ENCODE peak calls at places on chromosomes 12 and 14, in seven cellular contexts. One of them, this sample, is unnamed.

GRCh38 chr14:24984846-24985589 is 64.9 kb downstream of the STXBP6 start:
- DNase-seq in WERI-Rb-1: no peak
- DNase-seq in AG09309: no peak
- DNase-seq in MCF 10A: no peak
- DNase-seq in nephron progenitor cell: no peak
- DNase-seq in cardiac muscle cell: no peak
- DNase-seq in HepG2: no peak
- DNase-seq in this sample: no peak

GRCh38 chr12:128829870-128830504 is 6.2 kb upstream of the SLC15A4 start:
- DNase-seq in nephron progenitor cell: no peak
- DNase-seq in WERI-Rb-1: peak
- DNase-seq in AG09309: no peak
- DNase-seq in HepG2: no peak
- DNase-seq in cardiac muscle cell: no peak
- DNase-seq in MCF 10A: no peak
- DNase-seq in this sample: no peak

GRCh38 chr12:193282-193681 is 20.7 kb downstream of the SLC6A12 start:
- DNase-seq in nephron progenitor cell: no peak
- DNase-seq in AG09309: no peak
- DNase-seq in MCF 10A: peak
- DNase-seq in WERI-Rb-1: no peak
- DNase-seq in HepG2: no peak
- DNase-seq in cardiac muscle cell: no peak
- DNase-seq in this sample: no peak

GRCh38 chr12:116969615-116970575 is 59.1 kb downstream of the FBXW8 start:
- DNase-seq in AG09309: no peak
- DNase-seq in MCF 10A: no peak
- DNase-seq in cardiac muscle cell: no peak
- DNase-seq in nephron progenitor cell: no peak
- DNase-seq in WERI-Rb-1: peak
- DNase-seq in HepG2: no peak
- DNase-seq in this sample: peak

GRCh38 chr14:38605193-38606114 is 349.6 kb upstream of the CLEC14A start:
- DNase-seq in WERI-Rb-1: no peak
- DNase-seq in AG09309: no peak
- DNase-seq in nephron progenitor cell: no peak
- DNase-seq in MCF 10A: no peak
- DNase-seq in HepG2: peak
- DNase-seq in cardiac muscle cell: no peak
- DNase-seq in this sample: no peak

GRCh38 chr12:64825143-64826011 is 930 bp downstream of the TBC1D30 start:
- DNase-seq in HepG2: no peak
- DNase-seq in cardiac muscle cell: no peak
- DNase-seq in WERI-Rb-1: peak
- DNase-seq in AG09309: no peak
- DNase-seq in MCF 10A: no peak
- DNase-seq in nephron progenitor cell: peak
- DNase-seq in this sample: peak

GRCh38 chr12:5438671-5439200 is 6.8 kb downstream of the NTF3 start:
- DNase-seq in HepG2: no peak
- DNase-seq in cardiac muscle cell: no peak
- DNase-seq in AG09309: no peak
- DNase-seq in nephron progenitor cell: no peak
- DNase-seq in WERI-Rb-1: no peak
- DNase-seq in MCF 10A: no peak
- DNase-seq in this sample: no peak

GRCh38 chr14:102116361-102117180 is 23.1 kb upstream of the WDR20 start:
- DNase-seq in nephron progenitor cell: no peak
- DNase-seq in HepG2: no peak
- DNase-seq in AG09309: no peak
- DNase-seq in cardiac muscle cell: no peak
- DNase-seq in MCF 10A: no peak
- DNase-seq in WERI-Rb-1: no peak
- DNase-seq in this sample: no peak

GRCh38 chr12:84922721-84923120 is 10.1 kb upstream of the SLC6A15 start:
- DNase-seq in WERI-Rb-1: no peak
- DNase-seq in AG09309: no peak
- DNase-seq in cardiac muscle cell: no peak
- DNase-seq in nephron progenitor cell: no peak
- DNase-seq in HepG2: no peak
- DNase-seq in MCF 10A: peak
- DNase-seq in this sample: no peak

GRCh38 chr12:38653650-38654049 is 251.7 kb downstream of the CPNE8 start:
- DNase-seq in AG09309: no peak
- DNase-seq in nephron progenitor cell: no peak
- DNase-seq in WERI-Rb-1: no peak
- DNase-seq in HepG2: no peak
- DNase-seq in MCF 10A: no peak
- DNase-seq in cardiac muscle cell: no peak
- DNase-seq in this sample: no peak

GRCh38 chr12:116336542-116337065 is 59.1 kb upstream of the MED13L start:
- DNase-seq in WERI-Rb-1: no peak
- DNase-seq in cardiac muscle cell: no peak
- DNase-seq in HepG2: no peak
- DNase-seq in nephron progenitor cell: no peak
- DNase-seq in MCF 10A: no peak
- DNase-seq in AG09309: no peak
- DNase-seq in this sample: no peak

GRCh38 chr12:5796171-5797091 is 148.6 kb downstream of the ANO2 start:
- DNase-seq in MCF 10A: no peak
- DNase-seq in WERI-Rb-1: peak
- DNase-seq in AG09309: no peak
- DNase-seq in cardiac muscle cell: peak
- DNase-seq in HepG2: peak
- DNase-seq in nephron progenitor cell: peak
- DNase-seq in this sample: peak

GRCh38 chr12:131399000-131399399 is 311.9 kb upstream of the SFSWAP start:
- DNase-seq in MCF 10A: no peak
- DNase-seq in HepG2: no peak
- DNase-seq in WERI-Rb-1: no peak
- DNase-seq in AG09309: no peak
- DNase-seq in nephron progenitor cell: no peak
- DNase-seq in cardiac muscle cell: no peak
- DNase-seq in this sample: no peak

GRCh38 chr12:103705927-103706326 is 118.9 kb downstream of the STAB2 start:
- DNase-seq in MCF 10A: peak
- DNase-seq in HepG2: peak
- DNase-seq in cardiac muscle cell: no peak
- DNase-seq in WERI-Rb-1: no peak
- DNase-seq in nephron progenitor cell: no peak
- DNase-seq in AG09309: no peak
- DNase-seq in this sample: no peak

GRCh38 chr14:83462759-83463158 is 1929.1 kb upstream of the SEL1L start:
- DNase-seq in cardiac muscle cell: no peak
- DNase-seq in MCF 10A: no peak
- DNase-seq in WERI-Rb-1: no peak
- DNase-seq in HepG2: no peak
- DNase-seq in nephron progenitor cell: no peak
- DNase-seq in AG09309: no peak
- DNase-seq in this sample: no peak

GRCh38 chr12:19139795-19140194 is 10.3 kb downstream of the PLEKHA5 start:
- DNase-seq in MCF 10A: no peak
- DNase-seq in WERI-Rb-1: no peak
- DNase-seq in nephron progenitor cell: no peak
- DNase-seq in cardiac muscle cell: no peak
- DNase-seq in HepG2: no peak
- DNase-seq in AG09309: no peak
- DNase-seq in this sample: no peak

GRCh38 chr12:11944321-11944720 is 126.4 kb upstream of the BCL2L14 start:
- DNase-seq in AG09309: no peak
- DNase-seq in HepG2: no peak
- DNase-seq in nephron progenitor cell: no peak
- DNase-seq in cardiac muscle cell: no peak
- DNase-seq in WERI-Rb-1: no peak
- DNase-seq in MCF 10A: no peak
- DNase-seq in this sample: no peak

GRCh38 chr14:23444314-23444713 is 8.9 kb upstream of the MYH7 start:
- DNase-seq in HepG2: no peak
- DNase-seq in nephron progenitor cell: no peak
- DNase-seq in AG09309: no peak
- DNase-seq in WERI-Rb-1: no peak
- DNase-seq in cardiac muscle cell: no peak
- DNase-seq in MCF 10A: no peak
- DNase-seq in this sample: no peak

GRCh38 chr14:23443881-23444280 is 8.4 kb upstream of the MYH7 start:
- DNase-seq in cardiac muscle cell: no peak
- DNase-seq in MCF 10A: no peak
- DNase-seq in AG09309: no peak
- DNase-seq in nephron progenitor cell: no peak
- DNase-seq in HepG2: no peak
- DNase-seq in WERI-Rb-1: no peak
- DNase-seq in this sample: no peak

GRCh38 chr14:23441076-23441475 is 5.6 kb upstream of the MYH7 start:
- DNase-seq in MCF 10A: no peak
- DNase-seq in nephron progenitor cell: no peak
- DNase-seq in HepG2: no peak
- DNase-seq in WERI-Rb-1: peak
- DNase-seq in AG09309: no peak
- DNase-seq in cardiac muscle cell: no peak
- DNase-seq in this sample: no peak

GRCh38 chr14:23442721-23443356 is 7.4 kb upstream of the MYH7 start:
- DNase-seq in AG09309: no peak
- DNase-seq in MCF 10A: no peak
- DNase-seq in cardiac muscle cell: peak
- DNase-seq in nephron progenitor cell: no peak
- DNase-seq in HepG2: no peak
- DNase-seq in WERI-Rb-1: no peak
- DNase-seq in this sample: no peak

DNA sequence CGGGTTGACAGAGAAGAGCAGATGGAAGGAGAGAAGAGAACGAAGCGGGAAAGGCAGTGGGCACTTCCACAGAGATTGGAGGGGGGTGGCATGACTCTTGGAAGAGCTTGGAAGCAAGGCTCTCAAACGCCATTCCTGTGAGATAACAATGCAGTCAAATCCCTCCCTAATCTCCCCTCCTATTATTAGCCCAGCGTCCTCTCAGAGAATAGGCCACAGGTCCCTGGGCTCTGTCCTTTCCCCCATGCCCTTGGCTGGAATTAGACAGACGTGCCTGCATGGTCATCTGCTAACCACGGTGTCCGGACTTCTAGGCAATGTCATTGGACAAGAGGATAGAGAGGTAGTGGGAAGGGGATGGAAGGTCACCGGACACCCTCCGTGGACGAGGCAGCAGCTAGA is 8.0 kb upstream of the MYH7 start:
- DNase-seq in nephron progenitor cell: no peak
- DNase-seq in cardiac muscle cell: peak
- DNase-seq in MCF 10A: no peak
- DNase-seq in HepG2: no peak
- DNase-seq in WERI-Rb-1: peak
- DNase-seq in AG09309: no peak
- DNase-seq in this sample: no peak
- TF ChIP-seq CTCF in nephron progenitor cell: no peak
- TF ChIP-seq CTCF in cardiac muscle cell: no peak
- TF ChIP-seq CTCF in MCF 10A: no peak
- TF ChIP-seq CTCF in HepG2: no peak
- TF ChIP-seq CTCF in WERI-Rb-1: no peak
- TF ChIP-seq CTCF in AG09309: no peak
- TF ChIP-seq CTCF in this sample: no peak

GRCh38 chr12:49998453-49998852 is 25.7 kb downstream of the AQP6 start:
- DNase-seq in MCF 10A: no peak
- DNase-seq in nephron progenitor cell: no peak
- DNase-seq in WERI-Rb-1: no peak
- DNase-seq in AG09309: no peak
- DNase-seq in HepG2: no peak
- DNase-seq in cardiac muscle cell: no peak
- DNase-seq in this sample: no peak
- TF ChIP-seq CTCF in MCF 10A: no peak
- TF ChIP-seq CTCF in nephron progenitor cell: no peak
- TF ChIP-seq CTCF in WERI-Rb-1: no peak
- TF ChIP-seq CTCF in AG09309: no peak
- TF ChIP-seq CTCF in HepG2: no peak
- TF ChIP-seq CTCF in cardiac muscle cell: no peak
- TF ChIP-seq CTCF in this sample: no peak

DNA sequence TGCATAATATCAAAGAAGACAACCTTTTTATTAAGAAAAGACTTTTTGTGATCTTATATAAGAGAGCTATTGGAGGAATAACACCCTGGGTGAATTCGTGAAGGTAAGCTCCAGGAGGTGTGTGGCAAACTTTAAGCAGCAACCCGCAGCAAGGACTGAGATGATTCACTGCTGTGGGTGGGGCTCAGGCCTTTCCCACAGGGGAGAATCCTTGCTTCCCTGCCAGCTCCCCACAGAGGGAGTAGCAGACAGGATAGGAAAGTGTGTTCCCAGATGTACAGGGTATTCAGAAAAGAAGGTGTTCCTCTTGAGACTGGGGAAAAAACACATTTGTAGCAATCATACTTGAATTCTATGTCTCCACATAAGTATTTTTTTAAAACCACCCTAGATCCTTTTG is 9.2 kb downstream of the NDUFA12 start:
- DNase-seq in nephron progenitor cell: no peak
- DNase-seq in cardiac muscle cell: no peak
- DNase-seq in HepG2: no peak
- DNase-seq in AG09309: peak
- DNase-seq in WERI-Rb-1: no peak
- DNase-seq in MCF 10A: peak
- DNase-seq in this sample: no peak
- TF ChIP-seq CTCF in nephron progenitor cell: no peak
- TF ChIP-seq CTCF in cardiac muscle cell: no peak
- TF ChIP-seq CTCF in HepG2: no peak
- TF ChIP-seq CTCF in AG09309: no peak
- TF ChIP-seq CTCF in WERI-Rb-1: no peak
- TF ChIP-seq CTCF in MCF 10A: no peak
- TF ChIP-seq CTCF in this sample: no peak

GRCh38 chr14:104280902-104281767 is 142.7 kb downstream of the KIF26A start:
- DNase-seq in WERI-Rb-1: no peak
- DNase-seq in MCF 10A: no peak
- DNase-seq in nephron progenitor cell: peak
- DNase-seq in AG09309: no peak
- DNase-seq in cardiac muscle cell: no peak
- DNase-seq in HepG2: no peak
- DNase-seq in this sample: peak

GRCh38 chr14:104276435-104276834 is 138.0 kb downstream of the KIF26A start:
- DNase-seq in AG09309: no peak
- DNase-seq in nephron progenitor cell: no peak
- DNase-seq in WERI-Rb-1: no peak
- DNase-seq in MCF 10A: no peak
- DNase-seq in HepG2: no peak
- DNase-seq in cardiac muscle cell: no peak
- DNase-seq in this sample: peak

GRCh38 chr14:104277416-104278213 is 139.2 kb downstream of the KIF26A start:
- DNase-seq in cardiac muscle cell: no peak
- DNase-seq in MCF 10A: no peak
- DNase-seq in AG09309: no peak
- DNase-seq in HepG2: no peak
- DNase-seq in nephron progenitor cell: no peak
- DNase-seq in WERI-Rb-1: no peak
- DNase-seq in this sample: peak

GRCh38 chr14:104280085-104280901 is 141.9 kb downstream of the KIF26A start:
- DNase-seq in HepG2: no peak
- DNase-seq in MCF 10A: no peak
- DNase-seq in WERI-Rb-1: no peak
- DNase-seq in cardiac muscle cell: no peak
- DNase-seq in AG09309: no peak
- DNase-seq in nephron progenitor cell: no peak
- DNase-seq in this sample: peak

DNA sequence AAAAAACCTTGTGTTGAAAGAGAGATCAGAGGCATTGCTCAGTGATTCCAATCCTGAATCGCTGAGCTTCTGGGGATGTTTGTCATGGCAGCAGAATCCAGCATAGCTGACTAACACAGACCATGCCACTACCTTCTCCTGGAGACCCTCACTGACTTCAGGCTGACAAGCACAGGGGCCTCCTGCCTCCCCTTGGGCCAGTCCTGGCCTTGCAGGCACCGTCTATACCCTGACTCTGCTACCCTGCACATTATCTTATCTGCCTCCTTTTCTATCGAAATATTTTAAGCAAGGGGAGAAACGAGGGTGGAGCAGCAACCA is 139.8 kb downstream of the KIF26A start:
- DNase-seq in WERI-Rb-1: no peak
- DNase-seq in AG09309: no peak
- DNase-seq in nephron progenitor cell: no peak
- DNase-seq in cardiac muscle cell: no peak
- DNase-seq in HepG2: no peak
- DNase-seq in MCF 10A: no peak
- DNase-seq in this sample: no peak
- TF ChIP-seq CTCF in WERI-Rb-1: no peak
- TF ChIP-seq CTCF in AG09309: no peak
- TF ChIP-seq CTCF in nephron progenitor cell: no peak
- TF ChIP-seq CTCF in cardiac muscle cell: no peak
- TF ChIP-seq CTCF in HepG2: no peak
- TF ChIP-seq CTCF in MCF 10A: no peak
- TF ChIP-seq CTCF in this sample: no peak